ENCODE peak calls at places on chromosomes 5 and 9, in ten cellular contexts. P is DMS153; Y is NCI-H774; U is DMS79; A is NCI-H2171 treated with DMSO at 0.1 percent for 48 hours; M is CD8-positive, alpha-beta T cell; K is memory B cell; Q is activated effector memory CD4-positive, alpha-beta T cell treated with anti-CD3 and anti-CD28 coated beads, Interleukin-2, amount 50 U/mL, for 16 hours; H is HCEC 1CT; C is cardiac fibroblast. S is an unnamed sample.

GRCh38 chr9:114861273-114861672 is 55.4 kb upstream of the TNFSF15 start:
- DNase-seq in P (no peak), Y (no peak), U (no peak), A (no peak), M (no peak), K (no peak), Q (no peak), H (no peak), C (no peak), S (no peak)

GRCh38 chr9:87599901-87600610 is 102.4 kb downstream of the DAPK1 start:
- DNase-seq in P (no peak), Y (no peak), U (no peak), A (no peak), M (no peak), K (no peak), Q (no peak), H (peak), C (peak), S (no peak)

GRCh38 chr5:167765341-167765740 is 526.1 kb upstream of the WWC1 start:
- DNase-seq in P (no peak), Y (no peak), U (no peak), A (no peak), M (no peak), K (no peak), Q (no peak), H (no peak), C (peak), S (no peak)

GRCh38 chr5:8831854-8832253 is 714.0 kb downstream of the SEMA5A start:
- DNase-seq in P (no peak), Y (no peak), U (no peak), A (no peak), M (no peak), K (no peak), Q (no peak), H (no peak), C (no peak), S (no peak)

GRCh38 chr5:135913713-135914626 is 18.3 kb upstream of the IL9 start:
- DNase-seq in P (no peak), Y (no peak), U (no peak), A (no peak), M (no peak), K (no peak), Q (no peak), H (no peak), C (no peak), S (no peak)

GRCh38 chr5:77413049-77413448 is 79.1 kb downstream of the WDR41 start:
- DNase-seq in P (no peak), Y (no peak), U (no peak), A (no peak), M (no peak), K (no peak), Q (no peak), H (no peak), C (no peak), S (no peak)

GRCh38 chr5:95365302-95366095 is 25.7 kb upstream of the FAM81B start:
- DNase-seq in P (no peak), Y (no peak), U (no peak), A (no peak), M (no peak), K (no peak), Q (no peak), H (no peak), C (no peak), S (no peak)

GRCh38 chr5:40906351-40906751 is 2.9 kb upstream of the C7 start:
- DNase-seq in P (no peak), Y (no peak), U (no peak), A (no peak), M (no peak), K (no peak), Q (no peak), H (no peak), C (no peak), S (no peak)

GRCh38 chr9:111992523-111992922 is 95.9 kb downstream of the UGCG start:
- DNase-seq in P (no peak), Y (no peak), U (no peak), A (no peak), M (no peak), K (no peak), Q (no peak), H (peak), C (peak), S (no peak)

GRCh38 chr5:93607367-93608258 is 24.6 kb downstream of the NR2F1 start:
- DNase-seq in P (no peak), Y (no peak), U (no peak), A (no peak), M (peak), K (no peak), Q (no peak), H (peak), C (peak), S (no peak)

S was measured in spleen.